ENCODE peak calls at places on chromosomes 3 and 15, in four cellular contexts. V is GM12878; T is stimulated activated effector memory CD8-positive, alpha-beta T cell treated with anti-CD3 and anti-CD28 coated beads, Interleukin-12 subunit alpha, Interleukin-12 subunit beta, amount 100 ng/mL, for 72 hours; A is activated B cell treated with CpG ODN at 0.5 μM for 24 hours. G is an unnamed sample.

GRCh38 chr15:43095708-43096347 is 10.0 kb downstream of the UBR1 start:
- ATAC-seq in V (peak; percentile 64), T (peak; percentile 44), A (no peak), G (no peak)

GRCh38 chr15:25693321-25694237 is 169.5 kb downstream of the ATP10A start:
- ATAC-seq in V (peak; percentile 80), T (peak; percentile 45), A (no peak), G (no peak)

GRCh38 chr3:13017361-13018038 is 55.7 kb downstream of the IQSEC1 start:
- ATAC-seq in V (no peak), T (no peak), A (no peak), G (no peak)

GRCh38 chr3:120839120-120839519 is 68.9 kb upstream of the STXBP5L start:
- ATAC-seq in V (peak; percentile 28), T (no peak), A (no peak), G (no peak)

GRCh38 chr15:34588046-34588674 is 4.7 kb upstream of the GOLGA8B start:
- ATAC-seq in V (peak; percentile 41), T (peak; percentile 65), A (peak; percentile 53), G (peak; percentile 45)

GRCh38 chr15:84871428-84871985 is 13.0 kb upstream of the SLC28A1 start:
- ATAC-seq in V (no peak), T (no peak), A (no peak), G (no peak)

GRCh38 chr3:108180214-108180613 is 42.0 kb downstream of the IFT57 start:
- ATAC-seq in V (no peak), T (no peak), A (no peak), G (no peak)

GRCh38 chr3:131526801-131527347 is 24.1 kb upstream of the MRPL3 start:
- ATAC-seq in V (no peak), T (peak; percentile 34), A (no peak), G (peak; percentile 28)

GRCh38 chr3:28290863-28291300 is 49.5 kb downstream of the CMC1 start:
- ATAC-seq in V (no peak), T (peak; percentile 80), A (no peak), G (no peak)

GRCh38 chr3:62870321-62870720 is 4.9 kb downstream of the CADPS start:
- ATAC-seq in V (no peak), T (no peak), A (no peak), G (no peak)

GRCh38 chr3:94304953-94305352 is 242.1 kb downstream of the NSUN3 start:
- ATAC-seq in V (no peak), T (no peak), A (no peak), G (no peak)

GRCh38 chr15:48358681-48359152 is 27.5 kb downstream of the DUT start:
- ATAC-seq in V (peak; percentile 63), T (no peak), A (no peak), G (no peak)

GRCh38 chr3:4885322-4885721 is 93.9 kb upstream of the BHLHE40 start:
- ATAC-seq in V (no peak), T (no peak), A (no peak), G (no peak)

GRCh38 chr3:156218353-156218744 is 98.0 kb downstream of the KCNAB1 start:
- ATAC-seq in V (no peak), T (no peak), A (no peak), G (peak; percentile 31)

G was measured in stimulated activated memory B cell treated with anti-CD40 and anti-IgM and Interleukin-4, amounts not matched to agents 10 μg/mL and 1 μg/mL and 100 μg/mL, for 72 hours.